ENCODE peak calls at places on chromosomes 12 and 14, in eight cellular contexts. D, M, I, G, U, X, L and N are unnamed samples.

GRCh38 chr12:112549031-112549430 is 130.3 kb downstream of the PTPN11 start:
- DNase-seq in D (no peak), M (no peak), I (no peak), G (no peak), U (no peak), X (no peak), L (no peak), N (no peak)

GRCh38 chr12:93733358-93733757 is 56.2 kb downstream of the CRADD start:
- DNase-seq in D (no peak), M (no peak), I (no peak), G (no peak), U (no peak), X (no peak), L (peak; percentile 15), N (peak; percentile 67)

GRCh38 chr14:68462683-68463082 is 330.2 kb downstream of the ZFP36L1 start:
- DNase-seq in D (no peak), M (no peak), I (no peak), G (no peak), U (no peak), X (no peak), L (peak; percentile 67), N (no peak)

GRCh38 chr12:127509066-127509778 is 757.7 kb upstream of the TMEM132C start:
- DNase-seq in D (no peak), M (no peak), I (no peak), G (no peak), U (no peak), X (no peak), L (peak; percentile 57), N (no peak)

GRCh38 chr14:95465936-95466335 is 50.5 kb downstream of the SYNE3 start:
- DNase-seq in D (no peak), M (no peak), I (no peak), G (no peak), U (no peak), X (no peak), L (no peak), N (no peak)

GRCh38 chr12:1800646-1801284 is 19.6 kb upstream of the LRTM2 start:
- DNase-seq in D (peak; percentile 48), M (no peak), I (no peak), G (no peak), U (peak; percentile 71), X (no peak), L (no peak), N (peak; percentile 63)

GRCh38 chr12:29961231-29961630 is 177.5 kb upstream of the TMTC1 start:
- DNase-seq in D (no peak), M (no peak), I (no peak), G (no peak), U (no peak), X (no peak), L (no peak), N (no peak)

GRCh38 chr12:19220861-19221466 is 91.4 kb downstream of the PLEKHA5 start:
- DNase-seq in D (no peak), M (no peak), I (no peak), G (no peak), U (no peak), X (no peak), L (no peak), N (no peak)

GRCh38 chr14:67853748-67854147 is 34.2 kb downstream of the RAD51B start:
- DNase-seq in D (no peak), M (no peak), I (no peak), G (no peak), U (no peak), X (no peak), L (no peak), N (no peak)

GRCh38 chr14:62373889-62374394 is 611.7 kb downstream of the SNAPC1 start:
- DNase-seq in D (no peak), M (no peak), I (no peak), G (no peak), U (no peak), X (no peak), L (no peak), N (no peak)

GRCh38 chr12:48794870-48795269 is 6.0 kb upstream of the ADCY6 start:
- DNase-seq in D (no peak), M (no peak), I (no peak), G (no peak), U (no peak), X (no peak), L (peak; percentile 35), N (no peak)

GRCh38 chr14:20690848-20691640 is 2.5 kb downstream of the ANG start:
- DNase-seq in D (no peak), M (no peak), I (no peak), G (peak; percentile 51), U (peak; percentile 62), X (no peak), L (peak; percentile 70), N (no peak)

GRCh38 chr12:54859502-54859901 is 5.2 kb downstream of the MUCL1 start:
- DNase-seq in D (no peak), M (no peak), I (no peak), G (no peak), U (no peak), X (no peak), L (no peak), N (no peak)

GRCh38 chr14:64720190-64720589 is 16.0 kb downstream of the PLEKHG3 start:
- DNase-seq in D (peak; percentile 73), M (no peak), I (no peak), G (no peak), U (no peak), X (no peak), L (peak; percentile 96), N (no peak)

GRCh38 chr14:74825008-74825407 is 50.9 kb downstream of the PROX2 start:
- DNase-seq in D (no peak), M (no peak), I (no peak), G (no peak), U (no peak), X (no peak), L (peak; percentile 22), N (no peak)

GRCh38 chr14:100764716-100765115 is 38.0 kb downstream of the DLK1 start:
- DNase-seq in D (no peak), M (no peak), I (no peak), G (peak; percentile 86), U (no peak), X (no peak), L (no peak), N (no peak)

GRCh38 chr14:39264558-39264957 is 30.8 kb downstream of the MIA2 start:
- DNase-seq in D (no peak), M (no peak), I (no peak), G (no peak), U (no peak), X (no peak), L (no peak), N (no peak)

GRCh38 chr12:69934011-69934410 is 109.0 kb downstream of the MYRFL start:
- DNase-seq in D (no peak), M (no peak), I (no peak), G (no peak), U (no peak), X (no peak), L (no peak), N (no peak)

GRCh38 chr12:124279846-124280360 is 15.0 kb upstream of the RFLNA start:
- DNase-seq in D (no peak), M (no peak), I (no peak), G (no peak), U (no peak), X (no peak), L (no peak), N (no peak)

GRCh38 chr14:69152181-69152943 is 557 bp downstream of the DCAF5 start:
- DNase-seq in D (peak; percentile 56), M (peak; percentile 23), I (peak; percentile 4), G (peak; percentile 65), U (peak; percentile 35), X (no peak), L (peak; percentile 54), N (peak; percentile 42)

GRCh38 chr14:57182760-57183503 is 85.8 kb downstream of the EXOC5 start:
- DNase-seq in D (no peak), M (no peak), I (no peak), G (peak; percentile 47), U (peak; percentile 40), X (no peak), L (peak; percentile 51), N (no peak)